ENCODE peak calls at places on chromosomes 4 and X, in five cellular contexts. K is suprapubic skin, Y is A549, H is cardiac muscle cell, B is endothelial cell of umbilical vein. I is an unnamed sample.

GRCh38 chrX:130539721-130540321 is 138.0 kb downstream of the RBMX2 start:
- DNase-seq in H (peak; percentile 75), B (peak; percentile 31), K (no peak), Y (peak; percentile 53), I (no peak)

GRCh38 chr4:26058537-26058936 is 144.5 kb downstream of the SMIM20 start:
- DNase-seq in B (no peak), H (no peak), K (no peak), Y (no peak), I (peak; percentile 36)

GRCh38 chrX:10360121-10360520 is 203.3 kb downstream of the CLCN4 start:
- DNase-seq in B (no peak), H (no peak), Y (no peak), K (no peak), I (no peak)

GRCh38 chr4:177047851-177048174 is 255.1 kb upstream of the VEGFC start:
- DNase-seq in B (no peak), K (no peak), Y (no peak), H (no peak), I (no peak)

GRCh38 chrX:40170830-40171512 is 73.2 kb upstream of the BCOR start:
- DNase-seq in Y (no peak), K (no peak), H (peak; percentile 56), B (no peak), I (no peak)

GRCh38 chr4:89657931-89658700 is 178.8 kb downstream of the SNCA start:
- DNase-seq in H (peak; percentile 13), K (no peak), B (peak; percentile 82), Y (no peak), I (no peak)

GRCh38 chrX:119181491-119181890 is 53.9 kb upstream of the KIAA1210 start:
- DNase-seq in K (no peak), H (no peak), Y (peak; percentile 48), B (no peak), I (no peak)

GRCh38 chrX:24339911-24340310 is 20.5 kb upstream of the SUPT20HL1 start:
- DNase-seq in K (no peak), B (no peak), Y (no peak), H (no peak), I (no peak)

GRCh38 chr4:8537041-8537461 is 43.1 kb upstream of the GPR78 start:
- DNase-seq in H (no peak), K (no peak), B (peak; percentile 63), Y (peak; percentile 53), I (peak; percentile 48)

GRCh38 chr4:173333658-173334084 is 487 bp downstream of the HMGB2 start:
- DNase-seq in H (peak; percentile 70), B (no peak), K (peak; percentile 82), Y (no peak), I (no peak)

GRCh38 chr4:182222766-182223165 is 20.4 kb upstream of the TENM3 start:
- DNase-seq in Y (no peak), H (no peak), K (no peak), B (no peak), I (no peak)

GRCh38 chr4:161803171-161803570 is 360.6 kb downstream of the FSTL5 start:
- DNase-seq in Y (no peak), H (no peak), B (no peak), K (no peak), I (no peak)

GRCh38 chr4:19455196-19455595 is 796.5 kb upstream of the SLIT2 start:
- DNase-seq in K (no peak), B (no peak), H (no peak), Y (no peak), I (no peak)

GRCh38 chrX:67700607-67701006 is 156.8 kb downstream of the AR start:
- DNase-seq in H (no peak), K (no peak), Y (no peak), B (no peak), I (no peak)

GRCh38 chr4:579543-580175 is 3.6 kb upstream of the TMEM271 start:
- DNase-seq in K (no peak), H (no peak), B (no peak), Y (no peak), I (no peak)

GRCh38 chr4:40651280-40651679 is 21.6 kb upstream of the RBM47 start:
- DNase-seq in B (no peak), H (no peak), K (no peak), Y (no peak), I (no peak)

GRCh38 chr4:37001688-37002436 is 242.7 kb upstream of the NWD2 start:
- DNase-seq in B (no peak), H (no peak), K (no peak), Y (no peak), I (no peak)

GRCh38 chrX:125694171-125694570 is 374.5 kb downstream of the TEX13C start:
- DNase-seq in Y (no peak), H (no peak), K (no peak), B (no peak), I (no peak)

GRCh38 chrX:42606591-42606990 is 171.4 kb downstream of the PPP1R2C start:
- DNase-seq in K (no peak), H (no peak), B (no peak), Y (no peak), I (no peak)

GRCh38 chr4:143026459-143027170 is 158.1 kb upstream of the USP38 start:
- DNase-seq in K (no peak), Y (no peak), B (no peak), H (no peak), I (no peak)

GRCh38 chr4:109434007-109434792 is 585 bp downstream of the SEC24B start:
- DNase-seq in B (peak; percentile 57), K (peak; percentile 70), Y (peak; percentile 2), H (peak; percentile 60), I (no peak)

GRCh38 chr4:41144812-41145211 is 69.5 kb downstream of the APBB2 start:
- DNase-seq in K (no peak), B (no peak), H (no peak), Y (no peak), I (no peak)

GRCh38 chrX:39335447-39336235 is 534.4 kb downstream of the MID1IP1 start:
- DNase-seq in K (no peak), Y (no peak), H (no peak), B (no peak), I (no peak)

DNA sequence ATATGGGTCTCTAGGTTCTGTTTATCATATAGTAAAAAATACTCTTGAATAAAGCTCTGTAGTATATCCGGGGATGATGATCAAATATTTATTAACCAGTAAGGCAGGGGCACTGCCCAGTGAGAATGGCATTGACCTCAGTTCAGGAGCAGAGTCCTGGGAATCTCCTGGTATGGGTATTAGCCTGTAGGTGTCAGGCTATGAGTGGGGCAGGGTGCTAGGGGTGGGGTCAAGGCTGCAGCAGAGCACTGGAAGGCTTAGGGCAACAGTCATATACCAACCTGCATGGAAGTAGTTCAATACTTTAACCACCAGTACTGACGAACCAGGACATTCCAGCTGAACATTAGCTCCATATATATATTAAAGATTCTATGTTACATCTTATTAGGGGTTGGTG is 220.4 kb upstream of the ANXA3 start:
- DNase-seq in Y (no peak), K (no peak), B (no peak), H (no peak), I (no peak)
- TF ChIP-seq CTCF in Y (no peak), K (no peak), B (no peak), H (no peak), I (no peak)

GRCh38 chr4:127509155-127509554 is 123.6 kb upstream of the INTU start:
- DNase-seq in B (no peak), Y (no peak), K (no peak), H (no peak), I (no peak)
- H3K4me3 ChIP-seq in B (no peak overlapping the region), Y (no peak overlapping the region), K (no peak overlapping the region), H (no peak overlapping the region), I (no peak overlapping the region)

GRCh38 chrX:46796574-46797191 is 37.8 kb upstream of the SLC9A7 start:
- DNase-seq in B (peak; percentile 67), Y (peak; percentile 78), K (peak; percentile 79), H (peak; percentile 73), I (no peak)
- TF ChIP-seq CTCF in B (peak; percentile 65), Y (peak; percentile 78), K (peak; percentile 60), H (peak; percentile 72), I (peak; percentile 60)

GRCh38 chr4:183798921-183799307 is 106.2 kb upstream of the STOX2 start:
- DNase-seq in K (no peak), Y (no peak), B (no peak), H (no peak), I (no peak)

GRCh38 chr4:183797445-183798248 is 107.5 kb upstream of the STOX2 start:
- DNase-seq in K (no peak), Y (peak; percentile 45), H (peak; percentile 53), B (peak; percentile 14), I (no peak)

GRCh38 chr4:183801460-183802168 is 103.5 kb upstream of the STOX2 start:
- DNase-seq in Y (no peak), H (no peak), B (no peak), K (no peak), I (no peak)

GRCh38 chr4:183797041-183797444 is 108.1 kb upstream of the STOX2 start:
- DNase-seq in K (no peak), B (no peak), Y (peak; percentile 50), H (peak; percentile 24), I (no peak)

DNA sequence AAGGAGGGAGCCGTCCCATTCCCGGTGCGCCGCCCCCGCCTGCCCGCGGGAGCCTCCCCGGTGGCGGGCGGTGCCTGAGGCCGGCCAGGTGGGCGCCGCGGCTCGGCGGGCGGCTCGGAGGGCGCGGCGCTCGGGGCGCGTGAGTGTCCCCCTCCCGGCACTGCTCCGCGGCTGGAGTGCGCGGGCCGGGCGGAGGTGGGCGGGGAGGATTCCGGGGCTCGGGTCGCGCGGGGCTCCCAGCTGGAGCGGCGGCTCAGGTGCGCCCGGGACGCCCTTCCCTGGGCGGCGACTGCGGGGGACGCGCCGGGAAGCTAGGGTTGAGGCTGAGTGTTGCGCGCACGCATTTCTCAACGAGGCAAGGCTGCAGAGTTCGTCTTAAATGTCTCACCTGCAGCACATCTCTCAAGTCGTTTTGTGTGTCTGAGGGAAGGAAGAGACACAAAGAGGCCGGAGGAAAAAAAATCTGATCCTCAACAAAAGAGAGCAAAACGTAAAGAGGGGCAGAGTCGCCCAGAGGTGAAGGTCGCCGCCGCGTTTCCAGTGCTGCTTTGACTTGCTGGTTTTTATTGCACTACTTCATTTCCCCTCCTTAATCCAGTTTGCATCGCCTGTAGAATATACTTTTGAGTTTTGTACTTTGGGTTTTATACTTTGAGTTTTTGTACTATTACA is 106.7 kb upstream of the STOX2 start:
- DNase-seq in B (no peak), K (no peak), H (peak; percentile 44), Y (no peak), I (no peak)
- H3K4me3 ChIP-seq in B (no peak overlapping the region), K (peak overlapping the region; percentile 70), H (peak overlapping the region; percentile 50), Y (peak overlapping the region; percentile 64), I (no peak overlapping the region)

GRCh38 chr4:146522862-146523205 is 1.1 kb upstream of the SLC10A7 start:
- DNase-seq in B (peak; percentile 41), H (no peak), Y (peak; percentile 2), K (no peak), I (no peak)
- TF ChIP-seq CTCF in B (no peak), H (no peak), Y (no peak), K (no peak), I (no peak)

DNA sequence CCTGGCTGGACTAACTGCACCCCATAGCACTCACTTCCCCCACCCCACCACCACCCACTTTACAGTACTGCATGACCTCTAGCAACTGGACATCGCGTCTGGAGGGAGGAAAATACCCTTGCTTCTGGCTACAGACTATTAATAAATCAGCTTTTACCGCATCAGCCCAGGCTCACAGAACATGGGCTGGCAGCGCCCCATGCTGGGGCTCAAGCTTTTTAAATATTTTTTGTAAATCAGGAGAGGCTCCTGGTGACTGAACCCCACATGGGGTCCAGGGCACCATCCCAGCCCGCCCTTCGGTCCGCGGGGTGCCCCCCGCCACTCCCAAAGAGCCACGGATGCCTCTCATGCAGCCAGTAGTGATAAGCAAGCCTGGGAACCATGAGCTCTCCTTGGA is 2.7 kb downstream of the HS6ST2 start:
- DNase-seq in H (peak; percentile 35), B (no peak), K (no peak), Y (no peak), I (no peak)
- H3K4me3 ChIP-seq in H (peak overlapping the region; percentile 54), B (no peak overlapping the region), K (peak overlapping the region; percentile 50), Y (no peak overlapping the region), I (no peak overlapping the region)

GRCh38 chr4:64384237-64385176 is 24.7 kb downstream of the TECRL start:
- DNase-seq in B (no peak), H (no peak), Y (no peak), K (no peak), I (no peak)
- TF ChIP-seq CTCF in B (no peak), H (no peak), Y (no peak), K (no peak), I (no peak)